ENCODE peak calls at places on chromosome X, in ten cellular contexts. Z is spleen, O is GM23338, L is H9, R is BE2C, G is ovary, C is Calu3, N is AG09319, W is mesothelial cell of epicardium, E is tibial nerve. B is an unnamed sample.

GRCh38 chrX:13851996-13852695 is 35.3 kb upstream of the GPM6B start:
- DNase-seq in Z (no peak), O (no peak), L (no peak), R (no peak), G (no peak), C (no peak), N (no peak), W (no peak), E (no peak), B (no peak)

GRCh38 chrX:39948564-39948963 is 149.2 kb downstream of the BCOR start:
- DNase-seq in Z (peak), O (no peak), L (no peak), R (peak), G (no peak), C (no peak), N (no peak), W (no peak), E (no peak), B (no peak)

GRCh38 chrX:758917-759316 is 128.3 kb downstream of the SHOX start:
- DNase-seq in Z (peak), O (no peak), L (no peak), R (no peak), G (no peak), C (no peak), N (no peak), W (no peak), E (no peak), B (no peak)

GRCh38 chrX:49184294-49185061 is 1.7 kb downstream of the PRICKLE3 start:
- DNase-seq in Z (peak), O (peak), L (peak), R (peak), G (peak), C (peak), N (peak), W (peak), E (peak), B (peak)

GRCh38 chrX:17809984-17810383 is 51.1 kb downstream of the RAI2 start:
- DNase-seq in Z (no peak), O (no peak), L (no peak), R (no peak), G (no peak), C (no peak), N (no peak), W (no peak), E (no peak), B (no peak)

GRCh38 chrX:116276191-116276700 is 105.7 kb downstream of the AGTR2 start:
- DNase-seq in Z (no peak), O (no peak), L (no peak), R (no peak), G (no peak), C (no peak), N (no peak), W (no peak), E (no peak), B (no peak)

GRCh38 chrX:153725039-153725831 is 579 bp downstream of the ABCD1 start:
- DNase-seq in Z (peak), O (peak), L (no peak), R (no peak), G (no peak), C (no peak), N (no peak), W (no peak), E (no peak), B (no peak)

GRCh38 chrX:50747471-50747900 is 66.5 kb downstream of the SHROOM4 start:
- DNase-seq in Z (no peak), O (peak), L (no peak), R (peak), G (no peak), C (peak), N (peak), W (no peak), E (no peak), B (peak)

GRCh38 chrX:31224321-31225012 is 152.6 kb upstream of the FTHL17 start:
- DNase-seq in Z (no peak), O (no peak), L (no peak), R (no peak), G (no peak), C (no peak), N (no peak), W (no peak), E (no peak), B (no peak)

GRCh38 chrX:45781901-45782553 is 581.4 kb upstream of the DIPK2B start:
- DNase-seq in Z (no peak), O (peak), L (no peak), R (no peak), G (no peak), C (no peak), N (peak), W (no peak), E (no peak), B (no peak)

GRCh38 chrX:113260474-113260873 is 419.8 kb upstream of the AMOT start:
- DNase-seq in Z (no peak), O (peak), L (peak), R (no peak), G (no peak), C (no peak), N (no peak), W (no peak), E (no peak), B (no peak)

GRCh38 chrX:152231106-152231505 is 92.7 kb upstream of the MAGEA10 start:
- DNase-seq in Z (no peak), O (no peak), L (no peak), R (no peak), G (no peak), C (no peak), N (no peak), W (no peak), E (no peak), B (no peak)

GRCh38 chrX:129648514-129649267 is 6.1 kb downstream of the APLN start:
- DNase-seq in Z (no peak), O (no peak), L (peak), R (no peak), G (no peak), C (no peak), N (no peak), W (no peak), E (no peak), B (no peak)

GRCh38 chrX:70422886-70423336 is at the start of gene GDPD2:
- DNase-seq in Z (no peak), O (peak), L (peak), R (no peak), G (no peak), C (peak), N (no peak), W (no peak), E (no peak), B (peak)

GRCh38 chrX:66046612-66047235 is 6.8 kb upstream of the VSIG4 start:
- DNase-seq in Z (no peak), O (no peak), L (no peak), R (no peak), G (no peak), C (no peak), N (no peak), W (no peak), E (no peak), B (no peak)

GRCh38 chrX:40176979-40177430 is 79.2 kb upstream of the BCOR start:
- DNase-seq in Z (peak), O (peak), L (peak), R (no peak), G (peak), C (no peak), N (no peak), W (no peak), E (no peak), B (no peak)

GRCh38 chrX:67601771-67602170 is 58.0 kb downstream of the AR start:
- DNase-seq in Z (no peak), O (no peak), L (no peak), R (no peak), G (no peak), C (no peak), N (no peak), W (no peak), E (no peak), B (no peak)

GRCh38 chrX:122625821-122626220 is 558.3 kb upstream of the GRIA3 start:
- DNase-seq in Z (no peak), O (no peak), L (no peak), R (no peak), G (no peak), C (no peak), N (peak), W (no peak), E (no peak), B (no peak)

GRCh38 chrX:83916525-83916924 is 55.6 kb downstream of the CYLC1 start:
- DNase-seq in Z (no peak), O (peak), L (no peak), R (peak), G (no peak), C (no peak), N (no peak), W (no peak), E (no peak), B (peak)
- TF ChIP-seq CTCF in Z (no peak), O (peak), L (peak), R (peak), G (no peak), C (no peak), N (peak), W (peak), E (no peak), B (peak)

DNA sequence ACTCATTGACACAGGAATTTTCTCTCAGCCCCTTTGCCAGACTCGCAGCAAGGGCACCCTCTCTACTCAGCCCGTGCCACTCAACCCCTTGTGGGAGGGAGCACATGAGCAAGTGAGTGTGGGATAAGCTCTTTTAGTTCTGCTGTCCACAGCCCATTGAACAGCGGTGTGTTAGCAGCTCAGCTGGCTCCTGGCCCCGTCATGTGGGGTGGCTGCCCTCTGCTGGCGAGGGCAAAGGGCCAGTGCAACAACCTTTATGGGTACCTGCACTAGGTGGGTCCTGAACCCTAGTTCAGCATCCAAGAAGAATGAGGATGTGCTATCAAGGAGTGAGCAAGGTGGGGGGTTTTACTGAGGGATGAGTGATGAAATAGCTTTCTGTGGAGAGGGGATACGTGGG is 85.0 kb upstream of the ZNF81 start:
- DNase-seq in Z (no peak), O (peak), L (peak), R (peak), G (no peak), C (peak), N (no peak), W (no peak), E (no peak), B (peak)
- TF ChIP-seq CTCF in Z (no peak), O (peak), L (peak), R (peak), G (no peak), C (peak), N (peak), W (no peak), E (no peak), B (no peak)

DNA sequence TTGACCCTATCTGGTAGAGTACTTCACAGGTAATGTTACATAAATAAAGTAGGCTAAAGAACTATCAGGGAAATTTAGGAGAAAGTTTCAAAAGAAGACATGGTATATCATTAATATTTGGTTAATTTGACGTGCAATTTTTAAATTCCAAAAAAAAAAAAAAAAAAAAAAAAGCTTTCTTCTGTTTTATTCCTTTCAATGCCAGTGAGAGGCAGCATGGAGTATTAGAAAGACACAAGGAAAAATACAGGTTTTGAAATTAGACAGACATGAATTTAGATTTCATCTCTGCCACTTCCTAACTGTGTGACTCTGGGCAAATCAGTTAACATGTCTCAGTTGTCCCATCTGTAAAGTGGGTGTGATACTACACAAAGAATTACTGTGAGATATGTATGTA is 132.6 kb downstream of the GPC3 start:
- DNase-seq in Z (no peak), O (no peak), L (no peak), R (no peak), G (no peak), C (no peak), N (no peak), W (no peak), E (no peak), B (no peak)
- TF ChIP-seq CTCF in Z (no peak), O (no peak), L (no peak), R (no peak), G (no peak), C (no peak), N (no peak), W (no peak), E (no peak), B (no peak)

DNA sequence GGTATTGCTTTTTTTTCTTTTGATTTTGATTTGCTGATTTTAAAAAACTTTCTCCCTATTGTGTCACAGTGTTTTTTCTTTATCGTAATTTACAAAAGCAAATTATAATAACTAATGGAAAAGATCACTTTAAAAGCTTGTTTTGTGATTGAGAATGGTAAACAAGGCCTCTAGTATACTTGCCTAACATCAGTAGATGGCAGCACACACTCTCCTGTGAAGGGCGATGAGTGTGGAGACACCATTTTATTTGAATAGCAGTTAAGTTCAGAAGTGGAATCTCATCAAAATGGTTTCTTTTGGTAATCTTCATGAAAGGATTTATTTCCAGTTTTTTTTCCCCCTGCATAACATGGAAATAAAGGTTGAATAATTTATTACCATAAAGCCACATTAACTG is 72.3 kb downstream of the PAK3 start:
- DNase-seq in Z (no peak), O (peak), L (peak), R (peak), G (no peak), C (no peak), N (no peak), W (no peak), E (no peak), B (peak)
- TF ChIP-seq CTCF in Z (no peak), O (peak), L (peak), R (peak), G (no peak), C (no peak), N (peak), W (peak), E (no peak), B (peak)

GRCh38 chrX:150087612-150088011 is 149.3 kb upstream of the EOLA2 start:
- DNase-seq in Z (no peak), O (peak), L (no peak), R (no peak), G (no peak), C (no peak), N (no peak), W (no peak), E (no peak), B (no peak)
- TF ChIP-seq CTCF in Z (no peak), O (peak), L (peak), R (no peak), G (no peak), C (no peak), N (no peak), W (no peak), E (no peak), B (no peak)

GRCh38 chrX:36957425-36958328 is 50.5 kb upstream of the FAM47C start:
- DNase-seq in Z (no peak), O (peak), L (peak), R (peak), G (no peak), C (peak), N (no peak), W (peak), E (no peak), B (peak)
- TF ChIP-seq CTCF in Z (no peak), O (peak), L (peak), R (peak), G (no peak), C (no peak), N (no peak), W (no peak), E (no peak), B (peak)

B was measured in nephron progenitor cell.